ENCODE peak calls at places on chromosomes 7 and 10, in ten cellular contexts. One of them, this sample, is unnamed.

GRCh38 chr7:118872568-118872967 is 648.1 kb downstream of the ANKRD7 start:
- DNase-seq in hepatocyte: peak
- DNase-seq in AG10803: no peak
- DNase-seq in GM10248: no peak
- DNase-seq in lung: no peak
- DNase-seq in GM06990: no peak
- DNase-seq in CD4-positive, alpha-beta T cell: no peak
- DNase-seq in astrocyte of the cerebellum: no peak
- DNase-seq in cardiac fibroblast: no peak
- DNase-seq in tibial artery: no peak
- DNase-seq in this sample: no peak

GRCh38 chr7:131602994-131603372 is 46.6 kb upstream of the PODXL start:
- DNase-seq in astrocyte of the cerebellum: no peak
- DNase-seq in lung: no peak
- DNase-seq in GM06990: no peak
- DNase-seq in GM10248: no peak
- DNase-seq in cardiac fibroblast: no peak
- DNase-seq in AG10803: no peak
- DNase-seq in CD4-positive, alpha-beta T cell: no peak
- DNase-seq in tibial artery: no peak
- DNase-seq in hepatocyte: no peak
- DNase-seq in this sample: no peak

GRCh38 chr10:35870665-35871310 is 228.7 kb upstream of the FZD8 start:
- DNase-seq in hepatocyte: no peak
- DNase-seq in CD4-positive, alpha-beta T cell: no peak
- DNase-seq in GM10248: no peak
- DNase-seq in astrocyte of the cerebellum: no peak
- DNase-seq in AG10803: no peak
- DNase-seq in tibial artery: no peak
- DNase-seq in GM06990: no peak
- DNase-seq in lung: no peak
- DNase-seq in cardiac fibroblast: no peak
- DNase-seq in this sample: no peak

GRCh38 chr7:159070422-159071148 is 74.1 kb downstream of the VIPR2 start:
- DNase-seq in AG10803: no peak
- DNase-seq in astrocyte of the cerebellum: no peak
- DNase-seq in lung: no peak
- DNase-seq in CD4-positive, alpha-beta T cell: no peak
- DNase-seq in hepatocyte: no peak
- DNase-seq in tibial artery: no peak
- DNase-seq in GM06990: no peak
- DNase-seq in GM10248: no peak
- DNase-seq in cardiac fibroblast: peak
- DNase-seq in this sample: no peak

GRCh38 chr10:8511026-8511425 is 456.5 kb downstream of the GATA3 start:
- DNase-seq in AG10803: no peak
- DNase-seq in lung: no peak
- DNase-seq in GM10248: no peak
- DNase-seq in astrocyte of the cerebellum: no peak
- DNase-seq in GM06990: no peak
- DNase-seq in cardiac fibroblast: no peak
- DNase-seq in tibial artery: no peak
- DNase-seq in hepatocyte: no peak
- DNase-seq in CD4-positive, alpha-beta T cell: no peak
- DNase-seq in this sample: no peak

GRCh38 chr7:122550545-122550944 is 148.4 kb downstream of the RNF133 start:
- DNase-seq in hepatocyte: no peak
- DNase-seq in lung: no peak
- DNase-seq in cardiac fibroblast: peak
- DNase-seq in astrocyte of the cerebellum: no peak
- DNase-seq in GM06990: no peak
- DNase-seq in GM10248: no peak
- DNase-seq in CD4-positive, alpha-beta T cell: no peak
- DNase-seq in tibial artery: no peak
- DNase-seq in AG10803: peak
- DNase-seq in this sample: no peak

GRCh38 chr7:98548370-98548769 is 68.7 kb upstream of the NPTX2 start:
- DNase-seq in AG10803: no peak
- DNase-seq in GM06990: no peak
- DNase-seq in lung: no peak
- DNase-seq in CD4-positive, alpha-beta T cell: no peak
- DNase-seq in hepatocyte: no peak
- DNase-seq in GM10248: no peak
- DNase-seq in cardiac fibroblast: no peak
- DNase-seq in astrocyte of the cerebellum: no peak
- DNase-seq in tibial artery: no peak
- DNase-seq in this sample: no peak

GRCh38 chr7:12827920-12828319 is 140.5 kb downstream of the ARL4A start:
- DNase-seq in lung: no peak
- DNase-seq in astrocyte of the cerebellum: no peak
- DNase-seq in hepatocyte: no peak
- DNase-seq in GM06990: no peak
- DNase-seq in tibial artery: no peak
- DNase-seq in GM10248: no peak
- DNase-seq in CD4-positive, alpha-beta T cell: no peak
- DNase-seq in AG10803: no peak
- DNase-seq in cardiac fibroblast: peak
- DNase-seq in this sample: no peak

GRCh38 chr10:63901916-63902315 is 380.7 kb downstream of the REEP3 start:
- DNase-seq in CD4-positive, alpha-beta T cell: no peak
- DNase-seq in astrocyte of the cerebellum: no peak
- DNase-seq in hepatocyte: no peak
- DNase-seq in tibial artery: no peak
- DNase-seq in GM10248: no peak
- DNase-seq in cardiac fibroblast: no peak
- DNase-seq in lung: no peak
- DNase-seq in GM06990: no peak
- DNase-seq in AG10803: peak
- DNase-seq in this sample: no peak

GRCh38 chr7:112338786-112339185 is 111.5 kb upstream of the IFRD1 start:
- DNase-seq in CD4-positive, alpha-beta T cell: no peak
- DNase-seq in cardiac fibroblast: no peak
- DNase-seq in AG10803: no peak
- DNase-seq in hepatocyte: no peak
- DNase-seq in tibial artery: no peak
- DNase-seq in GM10248: no peak
- DNase-seq in astrocyte of the cerebellum: no peak
- DNase-seq in lung: no peak
- DNase-seq in GM06990: no peak
- DNase-seq in this sample: no peak

GRCh38 chr7:140928491-140929309 is 4.0 kb upstream of the BRAF start:
- DNase-seq in lung: no peak
- DNase-seq in hepatocyte: no peak
- DNase-seq in tibial artery: no peak
- DNase-seq in astrocyte of the cerebellum: no peak
- DNase-seq in CD4-positive, alpha-beta T cell: no peak
- DNase-seq in GM06990: no peak
- DNase-seq in AG10803: no peak
- DNase-seq in GM10248: no peak
- DNase-seq in cardiac fibroblast: no peak
- DNase-seq in this sample: no peak

GRCh38 chr10:124588736-124589451 is 127.3 kb downstream of the LHPP start:
- DNase-seq in cardiac fibroblast: peak
- DNase-seq in astrocyte of the cerebellum: no peak
- DNase-seq in tibial artery: peak
- DNase-seq in hepatocyte: peak
- DNase-seq in AG10803: no peak
- DNase-seq in lung: no peak
- DNase-seq in GM10248: no peak
- DNase-seq in CD4-positive, alpha-beta T cell: no peak
- DNase-seq in GM06990: no peak
- DNase-seq in this sample: no peak

GRCh38 chr7:51224811-51225581 is 91.6 kb downstream of the COBL start:
- DNase-seq in lung: peak
- DNase-seq in GM10248: no peak
- DNase-seq in astrocyte of the cerebellum: no peak
- DNase-seq in GM06990: no peak
- DNase-seq in tibial artery: no peak
- DNase-seq in cardiac fibroblast: no peak
- DNase-seq in AG10803: no peak
- DNase-seq in hepatocyte: peak
- DNase-seq in CD4-positive, alpha-beta T cell: no peak
- DNase-seq in this sample: no peak

DNA sequence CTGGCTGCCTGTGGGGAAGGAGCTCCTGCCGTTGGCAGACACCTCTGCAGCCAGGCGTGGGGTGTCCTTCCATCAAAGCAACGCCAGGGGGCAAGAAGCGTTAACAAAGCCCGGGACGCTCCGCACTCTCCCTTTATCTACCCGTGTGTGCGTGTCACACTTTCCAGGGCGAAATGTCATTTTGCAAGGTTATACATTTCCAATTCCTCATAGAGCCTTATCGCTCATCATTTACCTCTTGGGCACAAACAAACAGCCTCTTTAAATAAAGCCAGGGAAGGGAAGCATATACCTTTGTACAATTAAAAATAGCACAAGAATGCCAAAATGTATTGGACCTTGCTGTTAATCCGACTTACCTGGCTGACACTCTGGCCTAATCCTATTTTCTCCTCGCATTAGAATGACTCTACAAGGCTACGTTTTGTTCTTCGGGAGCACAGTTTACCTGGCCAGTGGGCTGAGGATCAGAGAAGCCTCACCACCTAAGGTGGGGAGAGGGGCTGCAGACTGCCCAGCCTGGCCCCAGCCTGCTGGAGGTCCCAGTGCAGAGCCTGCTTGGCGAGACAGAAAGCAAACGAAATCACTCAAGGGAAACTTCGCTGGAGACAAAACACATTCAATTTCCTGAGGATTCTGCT is 77.6 kb upstream of the EN2 start:
- DNase-seq in hepatocyte: peak
- DNase-seq in lung: peak
- DNase-seq in astrocyte of the cerebellum: peak
- DNase-seq in CD4-positive, alpha-beta T cell: peak
- DNase-seq in cardiac fibroblast: peak
- DNase-seq in GM06990: no peak
- DNase-seq in tibial artery: peak
- DNase-seq in AG10803: peak
- DNase-seq in GM10248: peak
- DNase-seq in this sample: no peak
- TF ChIP-seq CTCF in hepatocyte: peak
- TF ChIP-seq CTCF in lung: peak
- TF ChIP-seq CTCF in astrocyte of the cerebellum: peak
- TF ChIP-seq CTCF in CD4-positive, alpha-beta T cell: peak
- TF ChIP-seq CTCF in cardiac fibroblast: peak
- TF ChIP-seq CTCF in GM06990: peak
- TF ChIP-seq CTCF in tibial artery: peak
- TF ChIP-seq CTCF in AG10803: peak
- TF ChIP-seq CTCF in GM10248: peak
- TF ChIP-seq CTCF in this sample: peak

GRCh38 chr10:97298223-97298571 is 5.8 kb upstream of the ARHGAP19 start:
- DNase-seq in CD4-positive, alpha-beta T cell: no peak
- DNase-seq in lung: no peak
- DNase-seq in GM06990: no peak
- DNase-seq in tibial artery: no peak
- DNase-seq in GM10248: no peak
- DNase-seq in cardiac fibroblast: no peak
- DNase-seq in hepatocyte: no peak
- DNase-seq in AG10803: no peak
- DNase-seq in astrocyte of the cerebellum: no peak
- DNase-seq in this sample: no peak

GRCh38 chr10:97291357-97292096 is 910 bp downstream of the ARHGAP19 start:
- DNase-seq in astrocyte of the cerebellum: no peak
- DNase-seq in hepatocyte: no peak
- DNase-seq in GM10248: no peak
- DNase-seq in tibial artery: no peak
- DNase-seq in AG10803: no peak
- DNase-seq in GM06990: no peak
- DNase-seq in CD4-positive, alpha-beta T cell: no peak
- DNase-seq in lung: no peak
- DNase-seq in cardiac fibroblast: no peak
- DNase-seq in this sample: no peak

GRCh38 chr10:97292862-97293198 is 393 bp upstream of the ARHGAP19 start:
- DNase-seq in tibial artery: no peak
- DNase-seq in GM10248: no peak
- DNase-seq in CD4-positive, alpha-beta T cell: no peak
- DNase-seq in hepatocyte: no peak
- DNase-seq in cardiac fibroblast: no peak
- DNase-seq in GM06990: no peak
- DNase-seq in lung: no peak
- DNase-seq in astrocyte of the cerebellum: no peak
- DNase-seq in AG10803: no peak
- DNase-seq in this sample: no peak

GRCh38 chr10:97297556-97298222 is 5.3 kb upstream of the ARHGAP19 start:
- DNase-seq in AG10803: no peak
- DNase-seq in lung: no peak
- DNase-seq in CD4-positive, alpha-beta T cell: no peak
- DNase-seq in cardiac fibroblast: peak
- DNase-seq in hepatocyte: peak
- DNase-seq in GM06990: no peak
- DNase-seq in tibial artery: no peak
- DNase-seq in astrocyte of the cerebellum: no peak
- DNase-seq in GM10248: no peak
- DNase-seq in this sample: no peak

GRCh38 chr10:97292097-97292861 is at the start of gene ARHGAP19:
- DNase-seq in CD4-positive, alpha-beta T cell: peak
- DNase-seq in GM06990: peak
- DNase-seq in hepatocyte: peak
- DNase-seq in GM10248: peak
- DNase-seq in astrocyte of the cerebellum: peak
- DNase-seq in AG10803: peak
- DNase-seq in tibial artery: peak
- DNase-seq in lung: peak
- DNase-seq in cardiac fibroblast: peak
- DNase-seq in this sample: peak
- TF ChIP-seq CTCF in CD4-positive, alpha-beta T cell: no peak
- TF ChIP-seq CTCF in GM06990: peak
- TF ChIP-seq CTCF in hepatocyte: peak
- TF ChIP-seq CTCF in GM10248: no peak
- TF ChIP-seq CTCF in astrocyte of the cerebellum: no peak
- TF ChIP-seq CTCF in AG10803: peak
- TF ChIP-seq CTCF in tibial artery: peak
- TF ChIP-seq CTCF in lung: no peak
- TF ChIP-seq CTCF in cardiac fibroblast: no peak
- TF ChIP-seq CTCF in this sample: peak

GRCh38 chr10:93550634-93551033 is 15.8 kb upstream of the FFAR4 start:
- DNase-seq in astrocyte of the cerebellum: no peak
- DNase-seq in GM06990: no peak
- DNase-seq in hepatocyte: no peak
- DNase-seq in CD4-positive, alpha-beta T cell: no peak
- DNase-seq in GM10248: no peak
- DNase-seq in AG10803: no peak
- DNase-seq in lung: no peak
- DNase-seq in tibial artery: no peak
- DNase-seq in cardiac fibroblast: no peak
- DNase-seq in this sample: no peak
- TF ChIP-seq CTCF in astrocyte of the cerebellum: no peak
- TF ChIP-seq CTCF in GM06990: no peak
- TF ChIP-seq CTCF in hepatocyte: no peak
- TF ChIP-seq CTCF in CD4-positive, alpha-beta T cell: no peak
- TF ChIP-seq CTCF in GM10248: no peak
- TF ChIP-seq CTCF in AG10803: no peak
- TF ChIP-seq CTCF in lung: no peak
- TF ChIP-seq CTCF in tibial artery: no peak
- TF ChIP-seq CTCF in cardiac fibroblast: no peak
- TF ChIP-seq CTCF in this sample: no peak

DNA sequence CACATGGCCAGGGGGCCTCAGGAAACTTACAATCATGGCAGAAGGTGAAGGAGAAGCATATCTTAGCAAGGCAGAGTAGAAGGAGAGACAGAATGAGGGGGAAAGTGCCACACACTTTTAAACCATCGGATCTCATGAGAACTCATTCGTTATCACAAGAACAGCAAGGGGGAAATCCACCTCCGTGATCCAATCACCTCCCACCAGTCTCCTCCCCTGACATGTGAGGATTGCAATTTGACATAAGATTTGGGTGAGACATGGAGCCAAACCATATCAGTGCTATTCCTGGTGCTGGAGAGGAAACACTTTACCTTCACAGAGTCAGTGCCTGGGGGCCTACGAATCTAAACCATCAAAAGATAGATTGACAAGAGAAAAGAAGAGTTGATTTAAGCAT is 61.8 kb downstream of the LGI1 start:
- DNase-seq in tibial artery: no peak
- DNase-seq in CD4-positive, alpha-beta T cell: no peak
- DNase-seq in cardiac fibroblast: no peak
- DNase-seq in GM10248: no peak
- DNase-seq in astrocyte of the cerebellum: no peak
- DNase-seq in hepatocyte: no peak
- DNase-seq in lung: no peak
- DNase-seq in GM06990: no peak
- DNase-seq in AG10803: no peak
- DNase-seq in this sample: no peak
- TF ChIP-seq CTCF in tibial artery: no peak
- TF ChIP-seq CTCF in CD4-positive, alpha-beta T cell: no peak
- TF ChIP-seq CTCF in cardiac fibroblast: no peak
- TF ChIP-seq CTCF in GM10248: no peak
- TF ChIP-seq CTCF in astrocyte of the cerebellum: no peak
- TF ChIP-seq CTCF in hepatocyte: no peak
- TF ChIP-seq CTCF in lung: no peak
- TF ChIP-seq CTCF in GM06990: no peak
- TF ChIP-seq CTCF in AG10803: no peak
- TF ChIP-seq CTCF in this sample: no peak